ENCODE peak calls at places on chromosomes 11 and 22, in ten cellular contexts. One of them, this sample, is unnamed.

GRCh38 chr11:75072582-75072981 is 24.1 kb downstream of the OR2AT4 start:
- DNase-seq in sigmoid colon: no peak
- DNase-seq in transverse colon: no peak
- DNase-seq in Karpas-422: no peak
- DNase-seq in cardiac muscle cell: no peak
- DNase-seq in aorta: no peak
- DNase-seq in heart left ventricle: no peak
- DNase-seq in esophagus squamous epithelium: no peak
- DNase-seq in CD4-positive, alpha-beta memory T cell: no peak
- DNase-seq in mesendoderm: peak
- DNase-seq in this sample: no peak

GRCh38 chr11:100831929-100832480 is 144.9 kb downstream of the ARHGAP42 start:
- DNase-seq in esophagus squamous epithelium: no peak
- DNase-seq in cardiac muscle cell: no peak
- DNase-seq in transverse colon: no peak
- DNase-seq in Karpas-422: no peak
- DNase-seq in mesendoderm: no peak
- DNase-seq in sigmoid colon: no peak
- DNase-seq in CD4-positive, alpha-beta memory T cell: no peak
- DNase-seq in aorta: no peak
- DNase-seq in heart left ventricle: no peak
- DNase-seq in this sample: peak

GRCh38 chr11:15507592-15507991 is 392.9 kb downstream of the INSC start:
- DNase-seq in transverse colon: peak
- DNase-seq in sigmoid colon: no peak
- DNase-seq in mesendoderm: no peak
- DNase-seq in cardiac muscle cell: no peak
- DNase-seq in heart left ventricle: no peak
- DNase-seq in CD4-positive, alpha-beta memory T cell: no peak
- DNase-seq in esophagus squamous epithelium: no peak
- DNase-seq in Karpas-422: no peak
- DNase-seq in aorta: no peak
- DNase-seq in this sample: no peak

GRCh38 chr11:105911454-105911853 is 110.6 kb downstream of the MSANTD4 start:
- DNase-seq in cardiac muscle cell: no peak
- DNase-seq in esophagus squamous epithelium: no peak
- DNase-seq in sigmoid colon: no peak
- DNase-seq in transverse colon: no peak
- DNase-seq in mesendoderm: no peak
- DNase-seq in heart left ventricle: no peak
- DNase-seq in aorta: no peak
- DNase-seq in CD4-positive, alpha-beta memory T cell: no peak
- DNase-seq in Karpas-422: no peak
- DNase-seq in this sample: no peak

GRCh38 chr11:9825315-9825714 is 161.4 kb downstream of the SWAP70 start:
- DNase-seq in CD4-positive, alpha-beta memory T cell: no peak
- DNase-seq in esophagus squamous epithelium: no peak
- DNase-seq in mesendoderm: no peak
- DNase-seq in Karpas-422: no peak
- DNase-seq in aorta: no peak
- DNase-seq in heart left ventricle: no peak
- DNase-seq in sigmoid colon: no peak
- DNase-seq in transverse colon: no peak
- DNase-seq in cardiac muscle cell: no peak
- DNase-seq in this sample: no peak

GRCh38 chr11:9660886-9661285 is 3.0 kb upstream of the SWAP70 start:
- DNase-seq in transverse colon: no peak
- DNase-seq in sigmoid colon: no peak
- DNase-seq in cardiac muscle cell: no peak
- DNase-seq in aorta: no peak
- DNase-seq in heart left ventricle: no peak
- DNase-seq in esophagus squamous epithelium: no peak
- DNase-seq in Karpas-422: no peak
- DNase-seq in CD4-positive, alpha-beta memory T cell: no peak
- DNase-seq in mesendoderm: no peak
- DNase-seq in this sample: no peak

GRCh38 chr11:19079643-19080440 is 19.3 kb upstream of the MRGPRX2 start:
- DNase-seq in cardiac muscle cell: no peak
- DNase-seq in mesendoderm: peak
- DNase-seq in transverse colon: no peak
- DNase-seq in aorta: no peak
- DNase-seq in Karpas-422: no peak
- DNase-seq in CD4-positive, alpha-beta memory T cell: no peak
- DNase-seq in sigmoid colon: no peak
- DNase-seq in esophagus squamous epithelium: no peak
- DNase-seq in heart left ventricle: no peak
- DNase-seq in this sample: no peak

GRCh38 chr11:67627394-67627787 is 2.3 kb downstream of the NUDT8 start:
- DNase-seq in CD4-positive, alpha-beta memory T cell: no peak
- DNase-seq in transverse colon: no peak
- DNase-seq in mesendoderm: no peak
- DNase-seq in Karpas-422: no peak
- DNase-seq in cardiac muscle cell: no peak
- DNase-seq in sigmoid colon: no peak
- DNase-seq in aorta: peak
- DNase-seq in esophagus squamous epithelium: no peak
- DNase-seq in heart left ventricle: no peak
- DNase-seq in this sample: no peak

GRCh38 chr11:33624082-33624481 is 76.5 kb downstream of the C11orf91 start:
- DNase-seq in transverse colon: no peak
- DNase-seq in sigmoid colon: no peak
- DNase-seq in CD4-positive, alpha-beta memory T cell: no peak
- DNase-seq in heart left ventricle: no peak
- DNase-seq in aorta: no peak
- DNase-seq in mesendoderm: no peak
- DNase-seq in Karpas-422: peak
- DNase-seq in esophagus squamous epithelium: no peak
- DNase-seq in cardiac muscle cell: peak
- DNase-seq in this sample: no peak

GRCh38 chr22:28978863-28979799 is 82.5 kb downstream of the C22orf31 start:
- DNase-seq in transverse colon: no peak
- DNase-seq in sigmoid colon: no peak
- DNase-seq in cardiac muscle cell: no peak
- DNase-seq in mesendoderm: no peak
- DNase-seq in esophagus squamous epithelium: no peak
- DNase-seq in aorta: no peak
- DNase-seq in CD4-positive, alpha-beta memory T cell: no peak
- DNase-seq in Karpas-422: no peak
- DNase-seq in heart left ventricle: no peak
- DNase-seq in this sample: no peak
- H3K27ac ChIP-seq in transverse colon: no peak
- H3K27ac ChIP-seq in sigmoid colon: no peak
- H3K27ac ChIP-seq in cardiac muscle cell: peak
- H3K27ac ChIP-seq in mesendoderm: no peak
- H3K27ac ChIP-seq in esophagus squamous epithelium: no peak
- H3K27ac ChIP-seq in aorta: no peak
- H3K27ac ChIP-seq in CD4-positive, alpha-beta memory T cell: no peak
- H3K27ac ChIP-seq in Karpas-422: no peak
- H3K27ac ChIP-seq in heart left ventricle: no peak
- H3K27ac ChIP-seq in this sample: no peak

DNA sequence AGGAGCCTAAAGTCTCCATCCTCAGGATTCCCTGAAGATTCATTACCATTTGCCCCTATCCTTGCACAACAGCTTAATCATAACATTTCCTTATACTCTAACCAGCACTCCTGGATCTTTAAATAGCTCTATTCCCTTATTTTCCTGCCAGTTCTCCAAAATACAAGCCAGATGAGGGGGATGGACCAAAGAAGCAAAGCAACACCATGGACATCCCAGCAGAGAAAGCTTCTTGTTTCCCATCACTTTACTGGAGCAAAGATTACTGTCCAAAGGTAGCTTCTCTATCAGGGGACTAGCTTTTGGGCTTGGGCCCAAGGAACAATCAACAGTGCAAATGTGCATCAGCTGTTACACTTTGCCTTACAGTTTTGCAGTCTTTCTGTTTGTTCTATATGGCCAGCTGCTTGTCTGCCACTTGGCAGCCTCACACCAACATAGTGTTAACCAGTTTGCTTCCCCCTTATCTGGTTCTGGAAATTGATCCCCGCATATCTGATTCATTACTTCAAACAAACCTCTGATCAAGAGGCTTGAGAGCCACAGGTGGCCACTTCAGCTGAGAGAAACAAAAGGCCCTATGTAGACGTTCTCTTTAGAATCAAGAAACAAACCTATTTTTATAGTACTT is 814.3 kb downstream of the METTL15 start:
- DNase-seq in mesendoderm: peak
- DNase-seq in esophagus squamous epithelium: no peak
- DNase-seq in cardiac muscle cell: no peak
- DNase-seq in transverse colon: no peak
- DNase-seq in aorta: no peak
- DNase-seq in Karpas-422: no peak
- DNase-seq in heart left ventricle: no peak
- DNase-seq in CD4-positive, alpha-beta memory T cell: no peak
- DNase-seq in sigmoid colon: no peak
- DNase-seq in this sample: no peak
- H3K27ac ChIP-seq in mesendoderm: peak
- H3K27ac ChIP-seq in esophagus squamous epithelium: no peak
- H3K27ac ChIP-seq in cardiac muscle cell: no peak
- H3K27ac ChIP-seq in transverse colon: no peak
- H3K27ac ChIP-seq in aorta: no peak
- H3K27ac ChIP-seq in Karpas-422: no peak
- H3K27ac ChIP-seq in heart left ventricle: no peak
- H3K27ac ChIP-seq in CD4-positive, alpha-beta memory T cell: no peak
- H3K27ac ChIP-seq in sigmoid colon: no peak
- H3K27ac ChIP-seq in this sample: no peak

GRCh38 chr11:134535029-134536025 is 123.3 kb upstream of the B3GAT1 start:
- DNase-seq in aorta: peak
- DNase-seq in mesendoderm: no peak
- DNase-seq in heart left ventricle: peak
- DNase-seq in CD4-positive, alpha-beta memory T cell: no peak
- DNase-seq in sigmoid colon: peak
- DNase-seq in esophagus squamous epithelium: no peak
- DNase-seq in cardiac muscle cell: no peak
- DNase-seq in transverse colon: no peak
- DNase-seq in Karpas-422: no peak
- DNase-seq in this sample: no peak
- H3K27ac ChIP-seq in aorta: no peak
- H3K27ac ChIP-seq in mesendoderm: no peak
- H3K27ac ChIP-seq in heart left ventricle: no peak
- H3K27ac ChIP-seq in CD4-positive, alpha-beta memory T cell: no peak
- H3K27ac ChIP-seq in sigmoid colon: no peak
- H3K27ac ChIP-seq in esophagus squamous epithelium: no peak
- H3K27ac ChIP-seq in cardiac muscle cell: no peak
- H3K27ac ChIP-seq in transverse colon: no peak
- H3K27ac ChIP-seq in Karpas-422: no peak
- H3K27ac ChIP-seq in this sample: no peak

GRCh38 chr11:11786771-11787170 is 55.0 kb upstream of the USP47 start:
- DNase-seq in esophagus squamous epithelium: no peak
- DNase-seq in sigmoid colon: no peak
- DNase-seq in mesendoderm: peak
- DNase-seq in CD4-positive, alpha-beta memory T cell: no peak
- DNase-seq in transverse colon: no peak
- DNase-seq in Karpas-422: peak
- DNase-seq in cardiac muscle cell: peak
- DNase-seq in aorta: no peak
- DNase-seq in heart left ventricle: no peak
- DNase-seq in this sample: no peak

GRCh38 chr11:11787305-11788066 is 54.3 kb upstream of the USP47 start:
- DNase-seq in CD4-positive, alpha-beta memory T cell: peak
- DNase-seq in heart left ventricle: peak
- DNase-seq in Karpas-422: peak
- DNase-seq in aorta: peak
- DNase-seq in sigmoid colon: peak
- DNase-seq in transverse colon: peak
- DNase-seq in esophagus squamous epithelium: peak
- DNase-seq in mesendoderm: peak
- DNase-seq in cardiac muscle cell: peak
- DNase-seq in this sample: peak

GRCh38 chr11:11782532-11783110 is 59.2 kb upstream of the USP47 start:
- DNase-seq in cardiac muscle cell: no peak
- DNase-seq in transverse colon: peak
- DNase-seq in mesendoderm: no peak
- DNase-seq in esophagus squamous epithelium: no peak
- DNase-seq in aorta: no peak
- DNase-seq in Karpas-422: no peak
- DNase-seq in sigmoid colon: no peak
- DNase-seq in CD4-positive, alpha-beta memory T cell: no peak
- DNase-seq in heart left ventricle: no peak
- DNase-seq in this sample: no peak

GRCh38 chr11:11788067-11788710 is 53.6 kb upstream of the USP47 start:
- DNase-seq in mesendoderm: no peak
- DNase-seq in heart left ventricle: no peak
- DNase-seq in aorta: no peak
- DNase-seq in cardiac muscle cell: no peak
- DNase-seq in CD4-positive, alpha-beta memory T cell: no peak
- DNase-seq in sigmoid colon: no peak
- DNase-seq in Karpas-422: no peak
- DNase-seq in esophagus squamous epithelium: no peak
- DNase-seq in transverse colon: no peak
- DNase-seq in this sample: no peak

GRCh38 chr11:11786234-11786633 is 55.5 kb upstream of the USP47 start:
- DNase-seq in heart left ventricle: no peak
- DNase-seq in sigmoid colon: no peak
- DNase-seq in mesendoderm: peak
- DNase-seq in transverse colon: no peak
- DNase-seq in cardiac muscle cell: no peak
- DNase-seq in CD4-positive, alpha-beta memory T cell: no peak
- DNase-seq in aorta: no peak
- DNase-seq in esophagus squamous epithelium: no peak
- DNase-seq in Karpas-422: no peak
- DNase-seq in this sample: no peak
- H3K27ac ChIP-seq in heart left ventricle: no peak
- H3K27ac ChIP-seq in sigmoid colon: no peak
- H3K27ac ChIP-seq in mesendoderm: no peak
- H3K27ac ChIP-seq in transverse colon: no peak
- H3K27ac ChIP-seq in cardiac muscle cell: no peak
- H3K27ac ChIP-seq in CD4-positive, alpha-beta memory T cell: no peak
- H3K27ac ChIP-seq in aorta: no peak
- H3K27ac ChIP-seq in esophagus squamous epithelium: no peak
- H3K27ac ChIP-seq in Karpas-422: no peak
- H3K27ac ChIP-seq in this sample: no peak

GRCh38 chr22:37747715-37748100 is 50.9 kb downstream of the TRIOBP start:
- DNase-seq in transverse colon: no peak
- DNase-seq in CD4-positive, alpha-beta memory T cell: no peak
- DNase-seq in heart left ventricle: no peak
- DNase-seq in cardiac muscle cell: no peak
- DNase-seq in sigmoid colon: no peak
- DNase-seq in Karpas-422: no peak
- DNase-seq in esophagus squamous epithelium: no peak
- DNase-seq in mesendoderm: no peak
- DNase-seq in aorta: no peak
- DNase-seq in this sample: no peak
- H3K27ac ChIP-seq in transverse colon: peak
- H3K27ac ChIP-seq in CD4-positive, alpha-beta memory T cell: no peak
- H3K27ac ChIP-seq in heart left ventricle: no peak
- H3K27ac ChIP-seq in cardiac muscle cell: peak
- H3K27ac ChIP-seq in sigmoid colon: peak
- H3K27ac ChIP-seq in Karpas-422: peak
- H3K27ac ChIP-seq in esophagus squamous epithelium: peak
- H3K27ac ChIP-seq in mesendoderm: no peak
- H3K27ac ChIP-seq in aorta: no peak
- H3K27ac ChIP-seq in this sample: peak

This sample was measured in tibial artery.